ENCODE peak calls at places on chromosomes 11 and 22, in nine cellular contexts. E is right atrium auricular region, T is cardiac muscle cell, F is IMR-90, K is BE2C, Z is HCT116, B is Caco-2, Q is left ventricle myocardium inferior, S is heart right ventricle. J is an unnamed sample.

GRCh38 chr22:26756675-26757293 is 99.4 kb downstream of the MIAT start:
- DNase-seq in E (peak; percentile 64), T (peak; percentile 65), F (peak; percentile 36), K (peak; percentile 75), Z (peak; percentile 8), B (no peak), Q (peak; percentile 55), S (peak; percentile 70), J (peak; percentile 74)

GRCh38 chr11:44651535-44652130 is 75.1 kb upstream of the TSPAN18 start:
- DNase-seq in E (peak; percentile 40), T (peak; percentile 8), F (no peak), K (no peak), Z (no peak), B (no peak), Q (no peak), S (no peak), J (peak; percentile 56)

GRCh38 chr11:20000393-20001134 is 159.7 kb downstream of the DBX1 start:
- DNase-seq in E (no peak), T (no peak), F (no peak), K (no peak), Z (no peak), B (peak; percentile 50), Q (peak; percentile 51), S (peak; percentile 30), J (no peak)

GRCh38 chr11:33013706-33014105 is 2.0 kb upstream of the DEPDC7 start:
- DNase-seq in E (no peak), T (no peak), F (peak; percentile 34), K (no peak), Z (no peak), B (no peak), Q (no peak), S (no peak), J (no peak)

GRCh38 chr11:78432956-78433355 is 15.3 kb upstream of the GAB2 start:
- DNase-seq in E (no peak), T (no peak), F (no peak), K (peak; percentile 29), Z (no peak), B (no peak), Q (no peak), S (no peak), J (no peak)

GRCh38 chr22:35072939-35073338 is 7.0 kb downstream of the ISX start:
- DNase-seq in E (no peak), T (peak; percentile 2), F (peak; percentile 3), K (no peak), Z (no peak), B (no peak), Q (no peak), S (no peak), J (no peak)

GRCh38 chr11:100612766-100613165 is 74.3 kb upstream of the ARHGAP42 start:
- DNase-seq in E (no peak), T (no peak), F (no peak), K (no peak), Z (no peak), B (no peak), Q (no peak), S (no peak), J (no peak)

GRCh38 chr22:41526802-41527799 is 17.2 kb downstream of the POLR3H start:
- DNase-seq in E (no peak), T (peak; percentile 46), F (peak; percentile 25), K (peak; percentile 62), Z (no peak), B (no peak), Q (peak; percentile 50), S (peak; percentile 61), J (peak; percentile 30)

GRCh38 chr11:69643646-69644045 is 2.7 kb downstream of the CCND1 start:
- DNase-seq in E (no peak), T (no peak), F (no peak), K (no peak), Z (no peak), B (peak; percentile 44), Q (no peak), S (no peak), J (no peak)

GRCh38 chr11:1502971-1503707 is 16.6 kb upstream of the MOB2 start:
- DNase-seq in E (no peak), T (no peak), F (no peak), K (no peak), Z (no peak), B (no peak), Q (peak; percentile 52), S (peak; percentile 52), J (no peak)

GRCh38 chr11:17790453-17790852 is 55.9 kb downstream of the KCNC1 start:
- DNase-seq in E (no peak), T (peak; percentile 20), F (peak; percentile 92), K (no peak), Z (no peak), B (no peak), Q (no peak), S (no peak), J (no peak)

GRCh38 chr11:122176651-122177050 is 60.6 kb upstream of the BLID start:
- DNase-seq in E (no peak), T (no peak), F (no peak), K (no peak), Z (no peak), B (no peak), Q (no peak), S (no peak), J (no peak)

GRCh38 chr11:129815596-129816461 is at the start of gene TMEM45B:
- DNase-seq in E (no peak), T (peak; percentile 4), F (no peak), K (peak; percentile 61), Z (no peak), B (peak; percentile 86), Q (no peak), S (no peak), J (no peak)

GRCh38 chr11:115699733-115700132 is 195.5 kb upstream of the CADM1 start:
- DNase-seq in E (no peak), T (peak; percentile 4), F (peak; percentile 80), K (no peak), Z (no peak), B (peak; percentile 7), Q (no peak), S (no peak), J (no peak)

GRCh38 chr11:117809236-117810055 is 12.4 kb upstream of the DSCAML1 start:
- DNase-seq in E (peak; percentile 83), T (peak; percentile 49), F (peak; percentile 8), K (peak; percentile 92), Z (peak; percentile 63), B (peak; percentile 89), Q (peak; percentile 80), S (peak; percentile 77), J (peak; percentile 48)

GRCh38 chr11:64237484-64237951 is 3.1 kb downstream of the VEGFB start:
- DNase-seq in E (no peak), T (no peak), F (no peak), K (no peak), Z (no peak), B (no peak), Q (no peak), S (no peak), J (no peak)

GRCh38 chr11:57746920-57747319 is 4.7 kb downstream of the BTBD18 start:
- DNase-seq in E (no peak), T (no peak), F (no peak), K (no peak), Z (no peak), B (no peak), Q (no peak), S (no peak), J (no peak)

DNA sequence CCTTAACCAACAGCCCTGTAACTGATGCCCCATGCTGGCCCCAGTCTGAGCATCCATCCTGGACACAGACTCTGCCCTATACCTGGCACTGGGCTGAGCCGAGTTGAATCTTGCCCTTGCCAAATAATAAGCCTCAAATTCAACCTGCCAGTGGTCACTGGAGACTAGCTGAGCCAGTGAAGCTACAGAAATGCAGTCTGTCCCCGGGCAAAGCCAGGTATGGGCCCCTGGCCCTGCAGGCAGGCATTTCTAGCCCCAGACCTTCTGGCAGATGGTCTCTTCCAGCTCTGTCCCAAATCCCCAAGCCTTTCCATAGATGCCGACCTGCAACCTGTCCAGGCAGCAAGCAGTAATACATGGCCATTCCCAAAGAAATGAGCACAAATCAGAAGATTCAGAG is 4.7 kb downstream of the CLPB start:
- DNase-seq in E (no peak), T (no peak), F (no peak), K (no peak), Z (no peak), B (no peak), Q (no peak), S (no peak), J (no peak)
- H3K4me1 ChIP-seq in E (peaks cover 20% of the 10 kb centered on the region), T (no peaks in the 10 kb centered on the region), F (peaks cover 3% of the 10 kb centered on the region), K (peaks cover 21% of the 10 kb centered on the region), Z (no peaks in the 10 kb centered on the region), B (peaks cover 9% of the 10 kb centered on the region), Q (peaks cover 36% of the 10 kb centered on the region), S (no peaks in the 10 kb centered on the region), J (peaks cover 6% of the 10 kb centered on the region)

DNA sequence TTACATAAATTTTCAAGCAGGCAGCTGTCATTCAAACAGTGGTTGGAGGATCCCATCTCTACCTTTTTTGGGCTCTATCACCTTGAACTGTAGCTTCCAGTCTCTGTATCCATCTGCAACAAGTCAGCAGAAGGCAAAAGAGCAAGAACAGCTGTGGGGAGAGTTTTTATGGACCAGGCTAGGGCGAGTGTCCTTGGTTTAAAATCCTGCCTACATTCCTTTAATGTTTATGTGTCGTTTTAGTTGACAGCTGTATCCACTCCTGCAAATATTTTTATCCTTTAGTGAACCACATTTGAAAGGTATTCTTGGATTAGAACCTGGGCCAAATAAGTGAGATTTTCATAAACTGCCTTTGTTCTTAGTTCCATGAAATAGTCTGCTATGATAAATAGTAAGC is 712.3 kb downstream of the ETS1 start:
- DNase-seq in E (no peak), T (peak; percentile 13), F (no peak), K (no peak), Z (no peak), B (no peak), Q (no peak), S (no peak), J (peak; percentile 27)
- H3K4me1 ChIP-seq in E (no peaks in the 10 kb centered on the region), T (no peaks in the 10 kb centered on the region), F (no peaks in the 10 kb centered on the region), K (no peaks in the 10 kb centered on the region), Z (no peaks in the 10 kb centered on the region), B (no peaks in the 10 kb centered on the region), Q (no peaks in the 10 kb centered on the region), S (no peaks in the 10 kb centered on the region), J (no peaks in the 10 kb centered on the region)

DNA sequence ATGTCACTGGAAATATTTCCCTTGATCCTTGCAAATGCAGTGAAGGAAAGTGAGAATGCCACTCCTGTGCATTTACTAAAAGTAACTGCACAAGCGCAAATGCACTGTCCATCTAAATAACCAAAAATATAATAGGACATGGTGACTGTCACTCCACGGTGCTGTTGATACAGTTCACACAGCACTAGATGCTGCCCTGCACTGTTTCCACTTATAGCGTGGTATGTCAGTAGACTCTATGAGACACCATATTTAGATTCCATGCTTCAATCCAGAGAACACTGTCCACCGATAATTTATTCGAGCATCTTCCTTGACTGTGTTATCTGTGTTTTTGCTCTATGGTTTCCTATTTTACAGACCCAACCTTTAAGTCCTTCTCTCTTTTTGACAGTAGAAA is 125.8 kb downstream of the MAML2 start:
- DNase-seq in E (no peak), T (no peak), F (no peak), K (no peak), Z (no peak), B (no peak), Q (no peak), S (no peak), J (no peak)
- H3K4me1 ChIP-seq in E (peaks cover 85% of the 10 kb centered on the region), T (peaks cover 56% of the 10 kb centered on the region), F (peaks cover 37% of the 10 kb centered on the region), K (peaks cover 43% of the 10 kb centered on the region), Z (peaks cover 8% of the 10 kb centered on the region), B (peaks cover 56% of the 10 kb centered on the region), Q (peaks cover 93% of the 10 kb centered on the region), S (peaks cover 12% of the 10 kb centered on the region), J (peaks cover 17% of the 10 kb centered on the region)

DNA sequence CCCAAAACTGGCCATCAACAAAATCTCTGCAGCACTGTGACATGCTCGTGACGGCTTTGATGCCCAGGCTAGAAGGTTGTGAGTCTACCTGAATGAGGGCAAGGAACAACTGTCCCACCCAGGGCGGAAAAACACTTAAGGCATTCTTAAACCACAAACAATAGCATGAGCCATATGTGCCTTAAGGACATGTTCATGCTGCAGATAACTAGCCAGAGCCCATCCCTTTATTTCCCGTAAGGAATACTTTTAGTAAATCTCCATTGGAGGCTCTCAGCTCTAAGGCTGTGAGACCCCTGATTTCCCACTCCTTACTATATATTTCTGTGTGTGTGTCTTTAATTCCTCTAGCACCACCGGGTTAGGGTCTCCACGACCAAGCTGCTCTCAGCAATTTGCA is 3.4 kb downstream of the CHORDC1 start:
- DNase-seq in E (no peak), T (no peak), F (no peak), K (no peak), Z (no peak), B (no peak), Q (no peak), S (no peak), J (no peak)
- H3K4me1 ChIP-seq in E (peaks cover 45% of the 10 kb centered on the region), T (peaks cover 21% of the 10 kb centered on the region), F (peaks cover 6% of the 10 kb centered on the region), K (no peaks in the 10 kb centered on the region), Z (peaks cover 6% of the 10 kb centered on the region), B (peaks cover 28% of the 10 kb centered on the region), Q (peaks cover 88% of the 10 kb centered on the region), S (no peaks in the 10 kb centered on the region), J (peaks cover 4% of the 10 kb centered on the region)